ENCODE peak calls at places on chromosomes 6 and 20, in eight cellular contexts. P, T, N, Y, I, U, Z and H are unnamed samples.

GRCh38 chr20:56418385-56418861 is 6.4 kb downstream of the CASS4 start:
- DNase-seq in T (no peak), U (no peak), N (no peak), Y (no peak), P (no peak), Z (no peak), I (no peak), H (no peak)

GRCh38 chr20:940926-941325 is 24.8 kb upstream of the ANGPT4 start:
- DNase-seq in T (no peak), U (no peak), I (no peak), N (no peak), P (no peak), Z (no peak), Y (no peak), H (no peak)

GRCh38 chr6:147468634-147469033 is 39.9 kb upstream of the SAMD5 start:
- DNase-seq in N (no peak), T (no peak), I (no peak), Z (no peak), U (no peak), Y (no peak), P (no peak), H (no peak)

GRCh38 chr6:20292905-20293304 is 80.6 kb upstream of the MBOAT1 start:
- DNase-seq in Y (no peak), N (no peak), P (no peak), Z (no peak), T (no peak), U (no peak), I (no peak), H (no peak)

GRCh38 chr6:74585779-74586178 is 620.1 kb downstream of the COL12A1 start:
- DNase-seq in Z (peak), N (no peak), Y (no peak), T (peak), P (no peak), I (peak), U (no peak), H (no peak)

GRCh38 chr6:150177260-150178246 is 34.7 kb downstream of the PPP1R14C start:
- DNase-seq in Y (no peak), I (no peak), Z (peak), N (no peak), P (no peak), T (no peak), U (no peak), H (no peak)

GRCh38 chr6:1789092-1789491 is 179.4 kb downstream of the FOXC1 start:
- DNase-seq in I (peak), P (no peak), T (no peak), Y (no peak), Z (peak), U (no peak), N (no peak), H (no peak)

GRCh38 chr6:13689511-13690256 is 22.0 kb downstream of the RANBP9 start:
- DNase-seq in N (no peak), U (no peak), P (no peak), Y (no peak), Z (peak), I (no peak), T (peak), H (no peak)

GRCh38 chr6:151148111-151148510 is 91.7 kb upstream of the AKAP12 start:
- DNase-seq in U (no peak), Y (no peak), T (peak), Z (no peak), N (no peak), P (no peak), I (peak), H (no peak)

GRCh38 chr6:52644246-52644645 is 26.7 kb upstream of the TMEM14A start:
- DNase-seq in U (no peak), Y (no peak), T (no peak), N (no peak), P (no peak), I (no peak), Z (peak), H (no peak)

GRCh38 chr6:40685771-40686170 is 98.6 kb upstream of the LRFN2 start:
- DNase-seq in N (no peak), T (no peak), P (no peak), Y (no peak), Z (no peak), I (no peak), U (no peak), H (no peak)

GRCh38 chr6:78533426-78533825 is 333.9 kb upstream of the IRAK1BP1 start:
- DNase-seq in N (no peak), U (no peak), Y (no peak), T (no peak), Z (peak), P (no peak), I (no peak), H (no peak)

GRCh38 chr6:10460096-10460495 is 45.2 kb upstream of the TFAP2A start:
- DNase-seq in I (no peak), Y (no peak), Z (no peak), N (no peak), P (peak), U (peak), T (no peak), H (no peak)

GRCh38 chr6:6003334-6004146 is 3.2 kb downstream of the NRN1 start:
- DNase-seq in N (no peak), P (no peak), T (no peak), Y (peak), U (peak), Z (no peak), I (peak), H (no peak)

GRCh38 chr6:14966902-14967711 is 278.8 kb upstream of the JARID2 start:
- DNase-seq in P (no peak), T (no peak), Y (no peak), I (no peak), U (no peak), N (no peak), Z (no peak), H (no peak)

GRCh38 chr6:108587258-108588059 is 26.7 kb downstream of the FOXO3 start:
- DNase-seq in Y (no peak), N (no peak), Z (peak), T (peak), P (no peak), I (peak), U (peak), H (no peak)

GRCh38 chr6:16285467-16286150 is 47.2 kb downstream of the GMPR start:
- DNase-seq in N (no peak), I (no peak), P (no peak), U (no peak), Y (no peak), Z (no peak), T (no peak), H (no peak)

GRCh38 chr6:49805246-49805645 is 18.2 kb upstream of the PGK2 start:
- DNase-seq in N (no peak), Z (no peak), Y (no peak), P (no peak), T (no peak), U (no peak), I (no peak), H (no peak)

GRCh38 chr20:58224097-58224496 is 4.4 kb downstream of the ANKRD60 start:
- DNase-seq in Y (no peak), P (no peak), N (no peak), T (peak), Z (no peak), U (no peak), I (no peak), H (no peak)

GRCh38 chr6:33589723-33590530 is 9.9 kb upstream of the BAK1 start:
- DNase-seq in N (peak), Y (peak), U (peak), P (peak), I (peak), T (peak), Z (peak), H (peak)

GRCh38 chr20:16761305-16761829 is 13.2 kb downstream of the OTOR start:
- DNase-seq in Y (peak), I (peak), Z (peak), U (peak), T (peak), N (peak), P (peak), H (peak)

GRCh38 chr20:23234311-23235078 is 116.1 kb upstream of the NXT1 start:
- DNase-seq in P (no peak), Z (no peak), I (no peak), U (no peak), N (no peak), Y (no peak), T (no peak), H (no peak)

GRCh38 chr6:75287424-75287823 is 2.8 kb upstream of the TMEM30A start:
- DNase-seq in U (no peak), I (no peak), P (peak), N (no peak), Y (no peak), T (no peak), Z (no peak), H (no peak)

GRCh38 chr6:44254201-44254956 is 2.9 kb downstream of the SLC35B2 start:
- DNase-seq in Z (no peak), U (no peak), P (no peak), I (no peak), N (no peak), Y (peak), T (no peak), H (no peak)

GRCh38 chr6:36244641-36245280 is 25.1 kb upstream of the PNPLA1 start:
- DNase-seq in T (no peak), N (peak), P (no peak), Y (peak), I (no peak), U (no peak), Z (peak), H (no peak)

GRCh38 chr6:35287671-35288396 is 9.8 kb upstream of the DEF6 start:
- DNase-seq in Z (peak), N (no peak), T (no peak), P (no peak), U (no peak), Y (no peak), I (no peak), H (no peak)

GRCh38 chr6:16653226-16653625 is 108.0 kb downstream of the ATXN1 start:
- DNase-seq in N (no peak), Y (no peak), U (no peak), P (no peak), Z (no peak), T (no peak), I (no peak), H (no peak)

GRCh38 chr20:21450572-21450971 is 53.2 kb upstream of the NKX2-4 start:
- DNase-seq in U (no peak), I (no peak), T (peak), N (no peak), P (no peak), Y (no peak), Z (peak), H (no peak)

GRCh38 chr20:20459726-20460125 is 91.8 kb downstream of the INSM1 start:
- DNase-seq in I (no peak), Z (no peak), P (no peak), T (peak), U (no peak), N (no peak), Y (no peak), H (no peak)

GRCh38 chr20:9400371-9401025 is 113.9 kb upstream of the LAMP5 start:
- DNase-seq in Y (no peak), Z (peak), I (no peak), T (no peak), U (no peak), P (no peak), N (no peak), H (no peak)

GRCh38 chr20:58645277-58645968 is 5.7 kb upstream of the STX16 start:
- DNase-seq in N (no peak), I (peak), Z (peak), Y (peak), P (no peak), T (peak), U (no peak), H (no peak)

GRCh38 chr6:72461144-72461543 is 160.7 kb upstream of the KCNQ5 start:
- DNase-seq in Z (peak), I (peak), U (peak), Y (no peak), N (no peak), T (no peak), P (no peak), H (no peak)

GRCh38 chr6:31351734-31352496 is 5.1 kb downstream of the HLA-B start:
- DNase-seq in N (no peak), Z (no peak), Y (no peak), I (no peak), P (no peak), U (no peak), T (no peak), H (no peak)

GRCh38 chr6:33868143-33868542 is 64.3 kb upstream of the MLN start:
- DNase-seq in Y (no peak), P (no peak), U (no peak), I (no peak), N (no peak), T (no peak), Z (no peak), H (no peak)

GRCh38 chr20:37392441-37393195 is 46.7 kb downstream of the SRC start:
- DNase-seq in T (peak), Z (no peak), U (peak), N (no peak), I (no peak), P (peak), Y (no peak), H (no peak)
- TF ChIP-seq CTCF in T (peak), Z (peak), U (peak), N (peak), I (peak), P (peak), Y (peak), H (peak)

DNA sequence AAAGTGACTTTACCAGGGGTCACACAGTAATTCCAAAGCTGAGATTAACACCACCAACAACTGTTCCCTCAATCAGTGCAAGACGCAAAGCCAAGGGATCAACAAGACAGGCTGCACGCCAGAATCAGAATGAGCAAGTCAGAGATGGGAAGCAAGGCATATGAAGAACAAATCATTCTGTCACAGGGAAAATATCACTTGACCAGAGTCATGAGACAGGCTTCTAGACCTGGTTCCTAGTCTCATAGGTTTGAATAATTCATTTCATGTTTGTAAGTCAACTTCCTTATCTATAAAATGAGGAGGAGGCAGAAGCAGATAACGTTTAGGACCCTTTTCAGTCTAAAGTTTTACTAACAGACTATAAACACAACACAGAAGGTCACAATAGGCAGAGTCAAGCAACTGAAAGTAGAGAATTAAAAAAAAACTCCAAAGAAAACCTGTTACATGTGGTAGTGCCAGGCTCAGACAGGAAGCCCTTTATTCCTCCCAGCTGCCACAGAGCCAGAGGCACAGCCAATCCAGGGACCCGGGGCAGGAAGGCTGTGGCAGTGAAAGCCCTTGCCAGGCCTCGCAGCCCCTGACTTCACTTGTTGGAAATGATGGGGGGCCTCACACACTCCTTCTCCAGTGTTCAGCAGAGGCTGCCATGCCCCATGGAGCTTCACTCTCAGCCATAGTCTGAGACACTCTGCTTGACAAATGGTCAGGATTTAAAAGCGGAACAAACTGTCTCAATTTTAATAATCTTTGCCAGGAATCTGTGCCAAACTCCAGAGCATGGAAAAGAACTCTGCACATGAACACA is 29.2 kb upstream of the DST start:
- DNase-seq in Y (no peak), I (no peak), U (no peak), Z (no peak), T (no peak), N (no peak), P (no peak), H (no peak)
- H3K4me2 ChIP-seq in Y (no peak), I (peak), U (peak), Z (no peak), T (no peak), N (no peak), P (no peak), H (no peak)

DNA sequence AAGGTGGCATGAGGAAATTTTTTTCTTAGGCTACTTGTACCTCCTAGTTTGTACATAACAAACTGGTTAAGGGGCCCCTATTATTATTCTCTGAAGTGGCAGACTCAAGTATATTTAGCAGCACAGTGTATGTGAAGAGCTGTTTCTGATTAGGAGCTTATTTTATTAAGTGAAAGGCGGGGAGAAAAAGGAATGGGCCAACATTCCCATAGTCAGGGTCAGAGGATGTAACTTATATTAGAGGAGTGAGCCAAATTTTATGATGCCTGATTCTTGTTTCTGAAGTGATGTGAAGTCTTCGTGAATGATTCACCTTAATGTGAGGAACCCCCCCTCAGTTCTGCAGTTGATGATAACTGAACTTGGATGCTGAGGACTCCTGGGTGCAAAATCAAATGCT is 2.8 kb downstream of the HECA start:
- DNase-seq in N (no peak), T (no peak), Z (no peak), Y (no peak), P (no peak), I (no peak), U (no peak), H (no peak)
- H3K27ac ChIP-seq in N (no peak), T (no peak), Z (no peak), Y (no peak), P (no peak), I (no peak), U (no peak), H (no peak)

DNA sequence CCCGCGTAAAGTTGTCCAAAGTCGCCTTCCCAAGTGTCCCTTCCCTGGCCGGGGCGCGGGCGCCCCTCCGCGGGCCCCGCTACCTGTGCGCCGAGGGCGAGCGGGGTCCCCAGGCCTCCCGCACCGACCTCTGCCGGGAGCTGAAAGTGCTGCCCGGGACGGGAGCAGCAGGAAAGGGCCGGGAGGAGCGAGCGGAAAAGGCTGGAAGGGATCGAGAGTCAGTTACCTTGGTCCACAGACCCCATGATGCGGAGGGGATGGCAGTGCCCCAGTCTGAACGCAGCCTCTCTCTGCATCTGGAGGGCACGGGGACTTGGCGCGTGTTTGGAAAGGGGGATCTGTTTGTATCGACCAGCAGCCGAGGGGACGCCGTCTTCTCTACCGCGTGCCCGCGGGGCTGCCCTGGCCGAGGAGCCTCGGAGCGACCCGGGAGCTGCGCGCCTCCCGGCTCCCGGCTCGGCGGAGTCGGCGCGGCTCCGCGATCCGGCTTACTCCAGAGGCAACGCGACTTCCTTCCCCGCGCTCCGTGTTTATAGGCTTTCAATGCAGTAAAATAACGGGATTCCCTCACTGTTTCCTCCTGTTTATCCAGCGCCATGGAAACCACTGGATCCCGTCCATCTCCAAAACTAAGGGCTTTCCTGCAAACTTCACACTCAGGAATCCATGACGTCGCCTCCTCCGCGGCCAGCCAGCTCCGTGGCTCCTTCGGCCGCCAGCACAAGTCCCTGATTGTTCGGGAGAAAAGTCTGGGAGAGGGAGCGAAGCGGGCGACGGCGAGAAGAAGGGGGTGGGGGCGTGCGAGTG is 20.0 kb upstream of the NFATC2 start:
- DNase-seq in U (no peak), I (peak), Y (peak), P (no peak), T (peak), N (peak), Z (peak), H (no peak)
- TF ChIP-seq CTCF in U (no peak), I (no peak), Y (peak), P (no peak), T (peak), N (peak), Z (no peak), H (no peak)

DNA sequence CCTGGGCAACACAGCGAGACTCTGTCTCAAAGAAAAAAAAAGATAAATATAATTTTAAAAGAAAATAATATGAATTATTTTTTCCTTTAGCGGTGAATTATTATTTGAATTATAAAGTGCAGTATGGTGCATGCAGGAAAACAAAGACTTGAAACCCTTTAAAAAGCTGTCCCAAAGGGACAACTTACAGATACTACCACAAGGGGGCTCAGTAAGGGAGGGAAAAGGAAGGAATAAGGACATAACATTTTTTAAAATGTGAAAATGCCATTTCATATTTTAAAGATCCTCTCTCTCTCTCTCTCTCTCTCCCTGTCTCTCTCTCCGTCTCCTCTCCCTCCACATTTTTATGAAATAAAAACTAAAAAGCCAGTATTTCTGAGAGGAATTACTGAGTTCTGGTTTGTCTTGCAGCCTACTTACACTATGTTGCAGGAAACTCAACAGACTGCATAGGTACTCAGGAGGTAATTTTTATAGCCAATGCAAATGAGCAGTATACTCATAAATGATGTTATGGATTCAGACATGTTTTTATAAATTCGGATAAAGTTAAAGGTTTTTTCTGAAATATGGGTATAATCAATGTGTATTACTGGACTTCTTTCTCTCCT is 455.0 kb upstream of the GJE1 start:
- DNase-seq in Y (no peak), P (peak), N (peak), U (peak), I (peak), Z (peak), T (peak), H (no peak)
- H3K4me2 ChIP-seq in Y (no peak), P (no peak), N (peak), U (no peak), I (no peak), Z (no peak), T (no peak), H (no peak)

GRCh38 chr6:26311012-26311384 is 54.0 kb upstream of the BTN3A2 start:
- DNase-seq in I (peak), T (peak), N (no peak), P (peak), Y (no peak), U (peak), Z (peak), H (no peak)

GRCh38 chr6:26309731-26310142 is 55.3 kb upstream of the BTN3A2 start:
- DNase-seq in I (peak), N (peak), T (peak), Y (no peak), Z (peak), U (no peak), P (no peak), H (peak)

GRCh38 chr6:26305097-26305841 is 59.7 kb upstream of the BTN3A2 start:
- DNase-seq in Z (peak), N (peak), I (peak), T (peak), U (peak), Y (peak), P (peak), H (no peak)

GRCh38 chr6:26306248-26306647 is 58.8 kb upstream of the BTN3A2 start:
- DNase-seq in N (no peak), T (no peak), P (no peak), Z (no peak), U (no peak), I (no peak), Y (no peak), H (no peak)

GRCh38 chr6:26307830-26308229 is 57.2 kb upstream of the BTN3A2 start:
- DNase-seq in I (peak), U (no peak), T (peak), N (no peak), Y (no peak), Z (no peak), P (no peak), H (no peak)
- H3K27ac ChIP-seq in I (no peak), U (no peak), T (no peak), N (no peak), Y (no peak), Z (no peak), P (no peak), H (no peak)